ENCODE peak calls at places on chromosomes 5 and 9, in four cellular contexts. G is IMR-90, U is K562, I is GM12878. A is an unnamed sample.

GRCh38 chr5:115480900-115481299 is 63.7 kb downstream of the FEM1C start:
- DNase-seq in G (no peak), U (no peak), I (no peak), A (no peak)

GRCh38 chr5:11334404-11334803 is 569.8 kb downstream of the CTNND2 start:
- DNase-seq in G (no peak), U (no peak), I (no peak), A (peak; percentile 24)

GRCh38 chr9:18485691-18486090 is 11.7 kb downstream of the ADAMTSL1 start:
- DNase-seq in G (peak; percentile 66), U (no peak), I (no peak), A (no peak)

GRCh38 chr5:112682621-112683061 is 55.0 kb upstream of the APC start:
- DNase-seq in G (peak; percentile 25), U (no peak), I (no peak), A (no peak)

GRCh38 chr9:110092792-110093191 is 115.2 kb downstream of the C9orf152 start:
- DNase-seq in G (no peak), U (peak; percentile 40), I (no peak), A (no peak)

GRCh38 chr5:137660349-137660817 is 75.5 kb downstream of the KLHL3 start:
- DNase-seq in G (peak; percentile 81), U (peak; percentile 43), I (peak; percentile 40), A (peak; percentile 84)

GRCh38 chr5:133232435-133232834 is 180.6 kb downstream of the HSPA4 start:
- DNase-seq in G (no peak), U (no peak), I (no peak), A (no peak)

GRCh38 chr9:132412089-132412488 is 2.1 kb downstream of the CFAP77 start:
- DNase-seq in G (no peak), U (peak; percentile 43), I (no peak), A (no peak)

GRCh38 chr9:125432715-125433385 is 171.2 kb downstream of the GAPVD1 start:
- DNase-seq in G (no peak), U (no peak), I (no peak), A (no peak)

GRCh38 chr9:34552606-34552981 is 29.8 kb upstream of the ENHO start:
- DNase-seq in G (no peak), U (no peak), I (no peak), A (no peak)

GRCh38 chr9:108374606-108375005 is 481.2 kb downstream of the ACTL7B start:
- DNase-seq in G (no peak), U (no peak), I (no peak), A (no peak)

GRCh38 chr9:77897292-77897691 is 134.3 kb downstream of the GNAQ start:
- DNase-seq in G (peak; percentile 15), U (no peak), I (no peak), A (no peak)

GRCh38 chr5:91266184-91266705 is 116.9 kb downstream of the ARRDC3 start:
- DNase-seq in G (peak; percentile 73), U (peak; percentile 45), I (no peak), A (peak; percentile 74)

GRCh38 chr5:1666812-1667588 is 132.6 kb downstream of the MRPL36 start:
- DNase-seq in G (no peak), U (peak; percentile 92), I (no peak), A (peak; percentile 33)

GRCh38 chr9:127004946-127005769 is 90.6 kb downstream of the RALGPS1 start:
- DNase-seq in G (peak; percentile 51), U (no peak), I (peak; percentile 98), A (no peak)

GRCh38 chr5:14733661-14734060 is 69.1 kb downstream of the OTULIN start:
- DNase-seq in G (no peak), U (no peak), I (no peak), A (no peak)

GRCh38 chr9:91818647-91819403 is 131.2 kb downstream of the ROR2 start:
- DNase-seq in G (no peak), U (no peak), I (no peak), A (no peak)

GRCh38 chr5:57069115-57069835 is 104.6 kb upstream of the GPBP1 start:
- DNase-seq in G (no peak), U (no peak), I (no peak), A (no peak)

GRCh38 chr5:116944171-116944570 is 369.5 kb upstream of the SEMA6A start:
- DNase-seq in G (no peak), U (no peak), I (no peak), A (no peak)

GRCh38 chr9:105158898-105159297 is 85.6 kb upstream of the SLC44A1 start:
- DNase-seq in G (no peak), U (no peak), I (no peak), A (no peak)

GRCh38 chr9:99075246-99075912 is 29.5 kb upstream of the TGFBR1 start:
- DNase-seq in G (peak; percentile 60), U (peak; percentile 84), I (no peak), A (no peak)

GRCh38 chr5:103393131-103393754 is 134.7 kb downstream of the MACIR start:
- DNase-seq in G (no peak), U (no peak), I (peak; percentile 3), A (no peak)

GRCh38 chr5:74255692-74256091 is 384.8 kb downstream of the ENC1 start:
- DNase-seq in G (no peak), U (no peak), I (no peak), A (no peak)

GRCh38 chr5:14331377-14331776 is 188.2 kb downstream of the TRIO start:
- DNase-seq in G (peak; percentile 32), U (no peak), I (no peak), A (no peak)

GRCh38 chr9:92564479-92564878 is 28.7 kb upstream of the ECM2 start:
- DNase-seq in G (peak; percentile 73), U (no peak), I (no peak), A (no peak)

GRCh38 chr9:96719538-96720315 is 58.2 kb downstream of the ZNF510 start:
- DNase-seq in G (no peak), U (no peak), I (no peak), A (no peak)

GRCh38 chr5:168790037-168790635 is 211.0 kb upstream of the PANK3 start:
- DNase-seq in G (no peak), U (no peak), I (no peak), A (no peak)

GRCh38 chr5:151569132-151570046 is 21.7 kb downstream of the FAT2 start:
- DNase-seq in G (no peak), U (no peak), I (peak; percentile 35), A (no peak)

GRCh38 chr9:68500457-68501158 is 40.1 kb downstream of the TMEM252 start:
- DNase-seq in G (peak; percentile 70), U (no peak), I (no peak), A (peak; percentile 80)

GRCh38 chr5:112880219-112880964 is 19.3 kb downstream of the SRP19 start:
- DNase-seq in G (no peak), U (no peak), I (no peak), A (no peak)

GRCh38 chr9:129889936-129890717 is 54.9 kb downstream of the USP20 start:
- DNase-seq in G (no peak), U (no peak), I (peak; percentile 31), A (no peak)

GRCh38 chr5:103057208-103058130 is 62.5 kb downstream of the GIN1 start:
- DNase-seq in G (peak; percentile 57), U (no peak), I (no peak), A (no peak)

GRCh38 chr5:17878541-17878940 is 244.3 kb downstream of the TAF11L14 start:
- DNase-seq in G (no peak), U (no peak), I (no peak), A (no peak)

GRCh38 chr9:106653111-106653697 is 209.8 kb upstream of the ZNF462 start:
- DNase-seq in G (no peak), U (no peak), I (no peak), A (no peak)

GRCh38 chr9:122256206-122256605 is 8.4 kb downstream of the RBM18 start:
- DNase-seq in G (no peak), U (no peak), I (no peak), A (no peak)

GRCh38 chr9:137307255-137308101 is 5.4 kb upstream of the NRARP start:
- DNase-seq in G (no peak), U (no peak), I (no peak), A (no peak)

GRCh38 chr5:157528036-157528632 is 47.4 kb downstream of the ADAM19 start:
- DNase-seq in G (peak; percentile 67), U (no peak), I (no peak), A (no peak)

GRCh38 chr5:175579742-175580432 is 78.0 kb upstream of the HRH2 start:
- DNase-seq in G (no peak), U (no peak), I (no peak), A (no peak)
- TF ChIP-seq ELK1 in G (no peak), U (no peak), I (no peak), A (no peak)

GRCh38 chr9:123420560-123421210 is 64.7 kb downstream of the CRB2 start:
- DNase-seq in G (no peak), U (no peak), I (no peak), A (no peak)
- TF ChIP-seq ELK1 in G (no peak), U (no peak), I (no peak), A (no peak)

DNA sequence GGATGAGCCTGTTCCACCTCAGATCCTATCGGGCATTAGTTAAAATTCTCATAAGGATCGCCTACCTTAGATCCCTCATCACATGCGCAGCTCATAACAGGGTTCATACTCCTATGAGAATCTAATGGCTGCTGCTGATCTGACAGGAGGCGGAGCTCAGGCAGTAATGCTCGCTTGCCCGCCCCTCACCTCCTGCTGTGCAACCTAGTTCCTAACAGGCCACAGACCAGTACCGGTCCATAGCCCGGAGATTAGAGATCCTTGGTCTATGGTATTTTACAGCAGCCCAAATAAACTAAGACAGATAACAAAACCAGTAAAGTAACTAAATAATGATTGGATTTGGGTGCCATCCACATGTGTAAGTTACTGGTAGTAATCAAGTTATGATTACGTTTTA is 17.5 kb downstream of the GOLPH3 start:
- DNase-seq in G (no peak), U (no peak), I (no peak), A (no peak)
- TF ChIP-seq ELK1 in G (no peak), U (no peak), I (no peak), A (no peak)

GRCh38 chr9:134759913-134760312 is 118.3 kb downstream of the COL5A1 start:
- DNase-seq in G (no peak), U (no peak), I (no peak), A (no peak)

GRCh38 chr9:134755221-134755907 is 113.8 kb downstream of the COL5A1 start:
- DNase-seq in G (no peak), U (no peak), I (no peak), A (no peak)

GRCh38 chr9:134760750-134761420 is 119.3 kb downstream of the COL5A1 start:
- DNase-seq in G (no peak), U (no peak), I (no peak), A (no peak)

GRCh38 chr9:134759001-134759607 is 117.5 kb downstream of the COL5A1 start:
- DNase-seq in G (no peak), U (no peak), I (no peak), A (no peak)

GRCh38 chr9:134757206-134757975 is 115.8 kb downstream of the COL5A1 start:
- DNase-seq in G (no peak), U (no peak), I (no peak), A (no peak)
- TF ChIP-seq ELK1 in G (no peak), U (no peak), I (no peak), A (no peak)

DNA sequence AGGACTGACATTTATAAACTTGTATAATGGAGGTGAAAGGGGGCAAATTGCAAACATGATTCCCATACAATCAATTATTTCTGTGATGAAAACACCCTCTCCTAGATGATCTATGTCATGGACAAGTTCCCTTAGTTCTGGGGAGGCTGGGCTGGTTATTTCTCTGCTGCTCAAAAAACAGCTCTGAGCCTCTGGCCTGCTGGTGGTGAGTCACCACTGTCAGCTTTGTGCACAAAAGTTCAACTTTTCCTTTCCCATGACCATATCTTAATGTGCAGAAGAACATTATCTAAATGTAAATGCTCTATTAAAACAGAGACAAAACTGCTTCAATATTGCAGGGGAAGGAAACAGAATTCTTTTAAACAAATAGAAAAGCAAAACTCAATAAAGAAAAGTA is 85.0 kb downstream of the HMHB1 start:
- DNase-seq in G (peak; percentile 81), U (no peak), I (no peak), A (no peak)
- TF ChIP-seq ELK1 in G (no peak), U (no peak), I (no peak), A (no peak)

GRCh38 chr9:15243086-15243485 is 63.9 kb downstream of the TTC39B start:
- DNase-seq in G (peak; percentile 55), U (no peak), I (no peak), A (no peak)
- TF ChIP-seq ELK1 in G (no peak), U (no peak), I (no peak), A (no peak)